ENCODE peak calls at places on chromosome 10, in five cellular contexts. G, B, I, P and C are unnamed samples.

GRCh38 chr10:102919237-102919959 is 1.3 kb downstream of the CNNM2 start:
- DNase-seq in G (no peak), B (no peak), I (no peak), P (no peak), C (peak; percentile 13)

GRCh38 chr10:71837085-71837827 is 13.8 kb downstream of the PSAP start:
- DNase-seq in G (no peak), B (no peak), I (peak; percentile 18), P (no peak), C (no peak)

GRCh38 chr10:69179089-69179742 is 818 bp upstream of the SUPV3L1 start:
- DNase-seq in G (no peak), B (no peak), I (no peak), P (no peak), C (peak; percentile 10)

GRCh38 chr10:33523236-33523792 is 188.8 kb upstream of the NRP1 start:
- DNase-seq in G (no peak), B (no peak), I (no peak), P (no peak), C (no peak)

GRCh38 chr10:130353928-130354327 is 217.7 kb downstream of the GLRX3 start:
- DNase-seq in G (no peak), B (no peak), I (no peak), P (no peak), C (no peak)

GRCh38 chr10:114881916-114882315 is 56.1 kb upstream of the TRUB1 start:
- DNase-seq in G (no peak), B (no peak), I (no peak), P (no peak), C (no peak)

GRCh38 chr10:29387269-29387668 is 98.4 kb downstream of the LYZL1 start:
- DNase-seq in G (no peak), B (no peak), I (no peak), P (no peak), C (no peak)

GRCh38 chr10:36003688-36004087 is 361.6 kb upstream of the FZD8 start:
- DNase-seq in G (no peak), B (no peak), I (no peak), P (no peak), C (no peak)

GRCh38 chr10:34815174-34816066 is at the start of gene PARD3:
- DNase-seq in G (peak; percentile 26), B (no peak), I (peak; percentile 69), P (no peak), C (no peak)

GRCh38 chr10:93063217-93063976 is 2.8 kb downstream of the CYP26C1 start:
- DNase-seq in G (no peak), B (no peak), I (no peak), P (no peak), C (no peak)
- H3K4me3 ChIP-seq in G (no peak overlapping the region), B (peak overlapping the region; percentile 31), I (peak overlapping the region; percentile 5), P (no peak overlapping the region), C (no peak overlapping the region)

GRCh38 chr10:44260286-44260928 is 124.5 kb downstream of the CXCL12 start:
- DNase-seq in G (no peak), B (no peak), I (no peak), P (no peak), C (no peak)
- H3K4me3 ChIP-seq in G (no peak overlapping the region), B (no peak overlapping the region), I (no peak overlapping the region), P (no peak overlapping the region), C (no peak overlapping the region)

GRCh38 chr10:86956841-86957448 is 470 bp downstream of the MMRN2 start:
- DNase-seq in G (no peak), B (no peak), I (no peak), P (no peak), C (no peak)
- H3K4me3 ChIP-seq in G (peak overlapping the region; percentile 44), B (no peak overlapping the region), I (peak overlapping the region; percentile 29), P (no peak overlapping the region), C (peak overlapping the region; percentile 19)

DNA sequence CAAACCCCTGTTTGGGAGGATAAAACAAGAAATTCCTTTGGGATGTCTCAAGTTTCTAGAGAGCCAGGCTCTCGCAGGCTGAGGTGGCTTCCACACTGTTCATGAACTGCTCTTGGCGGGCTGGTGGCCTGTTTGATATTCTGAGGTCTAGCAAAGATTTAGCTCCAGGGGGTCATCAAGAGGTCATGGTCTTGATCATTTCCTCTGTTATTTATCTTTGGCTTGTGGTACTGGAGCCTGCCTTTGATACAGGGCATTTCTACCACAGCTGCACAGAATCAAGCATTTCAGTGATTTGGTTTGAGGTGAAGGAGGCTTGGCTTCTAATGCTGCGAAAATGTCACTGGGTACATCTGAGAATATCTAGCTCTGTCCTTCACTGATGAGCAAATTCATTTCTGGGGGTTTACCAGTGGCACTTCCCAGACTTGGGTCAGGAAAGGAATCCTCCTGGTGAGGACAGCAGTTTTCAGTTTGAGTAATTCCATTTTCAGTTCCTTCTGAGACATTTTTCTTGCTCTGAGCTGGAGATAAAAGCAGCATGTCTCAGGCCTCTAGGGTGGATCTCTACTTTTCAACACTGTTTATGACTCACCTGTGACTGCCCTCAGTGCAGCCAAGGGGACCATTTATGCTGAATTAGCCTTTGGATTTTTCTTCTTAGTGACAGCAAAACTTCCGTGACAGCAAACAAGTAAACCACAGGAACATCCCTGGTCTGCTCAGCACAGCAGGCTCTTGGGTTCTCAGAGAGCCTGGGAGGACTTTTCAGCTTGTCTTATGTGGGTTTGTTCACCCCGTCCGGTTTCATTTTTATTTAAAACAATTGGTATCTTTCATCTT is 312.0 kb downstream of the RNLS start:
- DNase-seq in G (no peak), B (no peak), I (peak; percentile 45), P (peak; percentile 91), C (no peak)
- H3K4me3 ChIP-seq in G (no peak overlapping the region), B (no peak overlapping the region), I (no peak overlapping the region), P (peak overlapping the region; percentile 19), C (no peak overlapping the region)

DNA sequence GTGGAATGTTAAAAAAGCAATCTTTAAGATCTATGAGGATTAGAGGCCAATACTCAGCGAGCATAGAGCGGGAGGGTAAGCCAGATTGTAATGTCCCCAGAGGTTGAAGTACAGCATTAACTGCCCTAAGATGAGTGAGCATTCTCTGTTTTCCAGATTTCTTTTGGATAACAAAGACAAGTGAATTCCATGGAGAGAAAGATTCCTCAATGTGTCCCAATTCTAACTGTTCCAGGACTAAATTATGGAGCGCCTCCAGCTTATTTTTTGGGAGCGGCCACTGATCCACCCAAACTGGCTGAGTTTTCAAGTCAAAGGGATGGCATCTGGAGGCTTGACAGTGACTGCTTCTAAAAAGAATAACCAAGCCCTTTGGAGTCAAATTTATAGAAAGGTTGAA is 39.3 kb upstream of the AKR1C2 start:
- DNase-seq in G (no peak), B (no peak), I (no peak), P (no peak), C (no peak)
- H3K4me3 ChIP-seq in G (no peak overlapping the region), B (no peak overlapping the region), I (no peak overlapping the region), P (no peak overlapping the region), C (no peak overlapping the region)

DNA sequence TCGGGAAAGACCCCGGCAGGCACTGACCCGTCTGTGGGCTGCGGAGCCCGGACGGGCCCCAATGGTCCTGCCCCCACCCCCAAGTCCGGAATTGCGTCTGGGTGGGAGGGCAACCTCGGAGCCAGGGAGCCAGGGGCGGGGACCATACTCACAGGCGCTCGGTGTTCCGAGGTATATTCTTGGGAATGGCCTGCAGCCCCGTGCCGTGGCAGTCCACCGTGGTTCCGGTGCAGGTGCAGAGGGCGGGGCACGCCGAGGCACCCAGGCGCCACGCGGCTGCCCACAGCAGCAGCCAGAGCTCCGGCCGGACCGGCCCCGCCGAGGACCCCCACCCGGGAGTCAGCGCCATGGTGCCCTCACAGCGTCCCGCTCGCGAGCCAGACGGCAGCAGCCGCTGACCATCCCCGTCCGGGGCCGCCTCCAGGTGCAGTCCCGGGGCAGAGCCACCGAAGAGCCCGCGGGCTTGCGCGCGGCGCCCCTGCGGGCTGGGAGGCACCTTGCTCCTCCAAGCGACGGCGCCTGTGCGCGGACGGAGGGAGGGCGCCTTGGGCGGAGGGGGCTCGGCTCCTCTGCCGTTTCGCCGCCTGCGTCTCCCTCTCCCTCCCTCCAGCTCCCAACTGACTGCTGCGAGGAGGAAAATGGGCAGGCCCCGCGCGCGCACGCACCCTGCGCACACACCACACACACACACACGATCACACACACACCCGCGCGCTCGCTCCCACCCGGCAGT is at the start of gene SLIT1:
- DNase-seq in G (no peak), B (no peak), I (no peak), P (no peak), C (no peak)
- H3K4me3 ChIP-seq in G (peak within 1 kb of the TSS; percentile 26), B (no peak within 1 kb of the TSS), I (no peak within 1 kb of the TSS), P (no peak within 1 kb of the TSS), C (peak within 1 kb of the TSS; percentile 52)

DNA sequence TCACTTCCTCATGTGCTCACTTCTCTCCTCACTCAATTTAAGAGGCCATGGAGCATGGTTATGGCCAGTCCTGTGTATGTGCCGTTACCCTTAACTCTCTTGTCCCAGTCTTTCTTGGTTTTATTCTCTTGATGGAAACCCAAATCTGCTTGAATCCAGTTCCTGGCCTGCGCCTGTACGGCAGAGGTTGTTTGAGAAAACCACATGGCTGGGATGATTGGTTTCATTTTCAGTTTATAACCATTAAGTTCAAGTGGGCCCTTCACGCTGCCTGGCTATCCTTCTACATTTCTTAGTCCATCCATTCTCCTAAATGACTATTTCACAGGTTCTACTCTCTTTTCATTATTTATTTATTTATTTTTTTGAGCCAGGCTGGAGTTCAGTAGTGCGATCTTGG is 1.6 kb upstream of the ZNF239 start:
- DNase-seq in G (no peak), B (no peak), I (no peak), P (no peak), C (no peak)
- H3K4me3 ChIP-seq in G (no peak overlapping the region), B (no peak overlapping the region), I (no peak overlapping the region), P (no peak overlapping the region), C (no peak overlapping the region)

DNA sequence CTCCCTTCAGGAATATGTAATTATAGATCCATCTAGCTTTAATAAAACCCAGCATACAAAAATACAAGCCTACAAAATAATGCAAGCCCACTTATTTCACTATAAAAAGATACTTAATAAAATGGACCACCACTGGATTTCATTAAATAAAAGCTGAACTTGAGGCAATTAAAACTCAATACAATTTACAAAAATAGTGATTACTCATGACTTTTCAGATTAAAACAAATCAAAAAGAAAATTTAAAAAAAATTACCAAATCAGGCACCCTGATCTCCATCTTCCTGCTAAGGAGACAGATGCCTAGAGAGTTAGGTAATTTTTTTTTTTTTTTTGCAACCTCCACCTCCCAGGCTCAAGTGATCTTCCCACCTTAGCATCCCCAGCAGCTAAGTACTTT is 41.8 kb downstream of the PRTFDC1 start:
- DNase-seq in G (no peak), B (no peak), I (no peak), P (no peak), C (no peak)
- H3K4me3 ChIP-seq in G (no peak overlapping the region), B (no peak overlapping the region), I (no peak overlapping the region), P (no peak overlapping the region), C (no peak overlapping the region)

GRCh38 chr10:25467861-25468260 is 293.1 kb downstream of the GPR158 start:
- DNase-seq in G (no peak), B (no peak), I (no peak), P (no peak), C (no peak)

DNA sequence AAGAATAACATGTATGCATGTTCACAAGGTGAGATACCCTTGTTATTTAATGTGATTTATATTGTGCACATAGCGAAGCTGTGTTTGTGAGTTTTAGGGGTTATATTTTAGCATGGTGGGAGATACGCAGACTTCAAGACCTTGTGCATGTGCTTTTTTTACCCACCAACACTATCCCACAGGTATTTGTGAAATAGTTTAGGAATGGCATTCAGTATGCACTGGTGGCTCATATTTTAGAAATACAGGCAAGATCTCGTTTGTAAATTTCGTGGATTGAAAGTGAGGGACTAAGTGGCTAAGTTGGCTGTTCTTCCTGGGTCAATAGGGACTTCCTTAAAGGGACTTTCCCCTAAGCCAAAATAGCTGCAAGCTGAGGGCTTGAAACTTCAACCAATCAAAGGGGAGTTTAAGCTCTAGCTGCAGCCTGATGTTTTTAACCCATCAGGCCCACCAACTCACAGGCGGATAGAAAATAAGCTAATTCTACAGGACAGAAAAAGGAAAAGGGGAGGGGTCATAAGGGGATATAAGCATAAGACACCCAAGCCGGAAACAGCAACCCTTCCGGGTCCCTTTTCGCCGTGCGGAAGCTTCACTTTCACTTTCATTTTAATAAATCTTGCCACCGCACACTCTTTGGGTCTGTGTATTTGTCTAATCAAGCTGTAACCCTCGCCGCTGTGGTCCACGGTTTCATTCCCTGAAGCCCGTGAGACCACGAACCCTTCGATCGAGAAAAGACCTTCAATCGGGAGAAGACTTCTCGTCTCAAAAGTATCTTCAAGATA is 291.0 kb downstream of the GPR158 start:
- DNase-seq in G (no peak), B (no peak), I (no peak), P (no peak), C (no peak)
- H3K4me3 ChIP-seq in G (no peak overlapping the region), B (no peak overlapping the region), I (no peak overlapping the region), P (no peak overlapping the region), C (no peak overlapping the region)